ENCODE peak calls at places on chromosomes 3 and 15, in ten cellular contexts. O, V, M, Q, W, H, L, N, Y and D are unnamed samples.

GRCh38 chr3:6321999-6322398 is 538.9 kb upstream of the GRM7 start:
- DNase-seq in O (no peak), V (no peak), M (no peak), Q (no peak), W (no peak), H (no peak), L (no peak), N (no peak), Y (no peak), D (no peak)

GRCh38 chr15:73756947-73757513 is 3.9 kb upstream of the INSYN1 start:
- DNase-seq in O (no peak), V (no peak), M (no peak), Q (no peak), W (no peak), H (no peak), L (no peak), N (no peak), Y (no peak), D (no peak)

GRCh38 chr15:58441376-58442070 is 9.7 kb downstream of the LIPC start:
- DNase-seq in O (no peak), V (no peak), M (no peak), Q (peak), W (no peak), H (no peak), L (no peak), N (peak), Y (no peak), D (no peak)

GRCh38 chr15:57890878-57891277 is 174.6 kb downstream of the ALDH1A2 start:
- DNase-seq in O (no peak), V (no peak), M (no peak), Q (no peak), W (no peak), H (no peak), L (no peak), N (no peak), Y (no peak), D (no peak)

GRCh38 chr3:184368804-184369183 is 7.3 kb downstream of the POLR2H start:
- DNase-seq in O (no peak), V (no peak), M (no peak), Q (peak), W (no peak), H (no peak), L (no peak), N (no peak), Y (no peak), D (no peak)

GRCh38 chr15:28021281-28022039 is 77.7 kb downstream of the OCA2 start:
- DNase-seq in O (no peak), V (no peak), M (no peak), Q (peak), W (no peak), H (peak), L (no peak), N (peak), Y (peak), D (peak)

GRCh38 chr15:55774113-55774970 is 31.4 kb upstream of the PRTG start:
- DNase-seq in O (peak), V (peak), M (peak), Q (no peak), W (no peak), H (peak), L (peak), N (peak), Y (peak), D (no peak)

GRCh38 chr3:148582126-148582525 is 115.6 kb upstream of the AGTR1 start:
- DNase-seq in O (no peak), V (no peak), M (no peak), Q (no peak), W (no peak), H (no peak), L (no peak), N (no peak), Y (no peak), D (no peak)

GRCh38 chr3:157543491-157544035 is 40.3 kb upstream of the VEPH1 start:
- DNase-seq in O (no peak), V (no peak), M (no peak), Q (no peak), W (no peak), H (no peak), L (no peak), N (no peak), Y (no peak), D (no peak)

GRCh38 chr3:57783186-57784088 is 27.3 kb downstream of the SLMAP start:
- DNase-seq in O (no peak), V (no peak), M (no peak), Q (peak), W (no peak), H (no peak), L (no peak), N (peak), Y (no peak), D (no peak)

GRCh38 chr3:15645740-15646490 is 44.4 kb downstream of the BTD start:
- DNase-seq in O (no peak), V (peak), M (no peak), Q (no peak), W (no peak), H (peak), L (no peak), N (peak), Y (no peak), D (peak)

GRCh38 chr3:188900421-188900941 is 271.3 kb upstream of the TPRG1 start:
- DNase-seq in O (no peak), V (no peak), M (no peak), Q (no peak), W (no peak), H (no peak), L (no peak), N (peak), Y (no peak), D (no peak)

GRCh38 chr3:151580592-151580991 is 119.7 kb upstream of the IGSF10 start:
- DNase-seq in O (no peak), V (no peak), M (no peak), Q (no peak), W (no peak), H (no peak), L (no peak), N (peak), Y (no peak), D (no peak)

GRCh38 chr3:66401578-66402382 is 99.0 kb downstream of the LRIG1 start:
- DNase-seq in O (no peak), V (no peak), M (no peak), Q (no peak), W (no peak), H (no peak), L (no peak), N (no peak), Y (no peak), D (no peak)

GRCh38 chr3:133487920-133488540 is 85.5 kb upstream of the CDV3 start:
- DNase-seq in O (peak), V (no peak), M (no peak), Q (no peak), W (no peak), H (no peak), L (peak), N (peak), Y (peak), D (no peak)

GRCh38 chr15:32829441-32829840 is 111.6 kb downstream of the GREM1 start:
- DNase-seq in O (no peak), V (no peak), M (no peak), Q (no peak), W (no peak), H (no peak), L (no peak), N (no peak), Y (no peak), D (no peak)

GRCh38 chr3:126081618-126082333 is 2.1 kb downstream of the SLC41A3 start:
- DNase-seq in O (no peak), V (no peak), M (peak), Q (no peak), W (peak), H (no peak), L (no peak), N (peak), Y (peak), D (no peak)

GRCh38 chr15:34271493-34271892 is 46.7 kb downstream of the EMC4 start:
- DNase-seq in O (no peak), V (no peak), M (no peak), Q (no peak), W (no peak), H (no peak), L (no peak), N (peak), Y (no peak), D (no peak)

GRCh38 chr15:63063164-63063756 is 20.7 kb downstream of the TPM1 start:
- DNase-seq in O (no peak), V (no peak), M (no peak), Q (no peak), W (no peak), H (no peak), L (no peak), N (no peak), Y (no peak), D (no peak)

GRCh38 chr15:71547066-71547465 is 263.3 kb upstream of the NR2E3 start:
- DNase-seq in O (peak), V (no peak), M (no peak), Q (no peak), W (no peak), H (peak), L (no peak), N (no peak), Y (peak), D (no peak)

GRCh38 chr3:59559721-59560514 is 510.1 kb upstream of the CFAP20DC start:
- DNase-seq in O (no peak), V (no peak), M (no peak), Q (no peak), W (no peak), H (no peak), L (no peak), N (peak), Y (no peak), D (no peak)

GRCh38 chr15:95291878-95292472 is 1038.5 kb upstream of the NR2F2 start:
- DNase-seq in O (no peak), V (no peak), M (peak), Q (no peak), W (no peak), H (no peak), L (no peak), N (peak), Y (no peak), D (no peak)

GRCh38 chr15:44633603-44634002 is 29.9 kb downstream of the SPG11 start:
- DNase-seq in O (no peak), V (no peak), M (no peak), Q (no peak), W (no peak), H (no peak), L (no peak), N (no peak), Y (no peak), D (no peak)

GRCh38 chr3:169203631-169204550 is 459.6 kb downstream of the MECOM start:
- DNase-seq in O (no peak), V (no peak), M (no peak), Q (no peak), W (no peak), H (no peak), L (no peak), N (no peak), Y (no peak), D (no peak)

GRCh38 chr3:129025691-129026435 is 24.8 kb downstream of the EFCC1 start:
- DNase-seq in O (no peak), V (peak), M (no peak), Q (no peak), W (no peak), H (no peak), L (no peak), N (no peak), Y (no peak), D (no peak)

GRCh38 chr3:142269777-142270176 is 44.4 kb upstream of the GK5 start:
- DNase-seq in O (no peak), V (no peak), M (no peak), Q (no peak), W (no peak), H (no peak), L (no peak), N (no peak), Y (no peak), D (no peak)

GRCh38 chr3:185702564-185703225 is 116.6 kb downstream of the SENP2 start:
- DNase-seq in O (no peak), V (no peak), M (no peak), Q (no peak), W (no peak), H (no peak), L (no peak), N (no peak), Y (no peak), D (no peak)

GRCh38 chr15:65385868-65386253 is 8.1 kb upstream of the IGDCC3 start:
- DNase-seq in O (no peak), V (peak), M (no peak), Q (no peak), W (no peak), H (no peak), L (no peak), N (no peak), Y (no peak), D (no peak)

GRCh38 chr3:107651782-107652181 is 129.0 kb downstream of the BBX start:
- DNase-seq in O (no peak), V (no peak), M (no peak), Q (no peak), W (no peak), H (no peak), L (no peak), N (no peak), Y (no peak), D (no peak)

GRCh38 chr3:172711457-172711800 is 562 bp upstream of the NCEH1 start:
- DNase-seq in O (no peak), V (no peak), M (peak), Q (no peak), W (no peak), H (no peak), L (no peak), N (peak), Y (no peak), D (no peak)